ENCODE peak calls at places on chromosome 17, in four cellular contexts. L, M, Y and P are unnamed samples.

GRCh38 chr17:63626551-63627228 is 4.5 kb downstream of the MAP3K3 start:
- DNase-seq in L (no peak), Y (no peak), M (peak), P (no peak)

GRCh38 chr17:56756536-56756935 is 77.2 kb downstream of the C17orf67 start:
- DNase-seq in L (no peak), Y (no peak), M (peak), P (no peak)

GRCh38 chr17:31610301-31610910 is 218.9 kb downstream of the RAB11FIP4 start:
- DNase-seq in M (no peak), L (no peak), Y (no peak), P (no peak)

GRCh38 chr17:20304961-20305360 is 162.4 kb downstream of the LGALS9B start:
- DNase-seq in L (no peak), M (no peak), Y (no peak), P (no peak)

GRCh38 chr17:36755586-36755985 is 154.2 kb downstream of the MRM1 start:
- DNase-seq in Y (no peak), L (no peak), M (no peak), P (no peak)

GRCh38 chr17:19650826-19651225 is 2.3 kb downstream of the ALDH3A2 start:
- DNase-seq in M (peak), L (no peak), Y (no peak), P (no peak)

GRCh38 chr17:40378966-40379365 is 14.4 kb upstream of the GJD3 start:
- DNase-seq in L (no peak), Y (no peak), M (no peak), P (no peak)

GRCh38 chr17:19021622-19022083 is 17.1 kb upstream of the FAM83G start:
- DNase-seq in Y (no peak), M (no peak), L (no peak), P (no peak)

GRCh38 chr17:6528557-6528956 is 27.8 kb downstream of the PITPNM3 start:
- DNase-seq in Y (no peak), L (no peak), M (no peak), P (no peak)

GRCh38 chr17:82204831-82205719 is 7.6 kb downstream of the CCDC57 start:
- DNase-seq in L (no peak), Y (no peak), M (peak), P (no peak)

GRCh38 chr17:28041844-28042656 is 427 bp upstream of the NLK start:
- DNase-seq in Y (peak), M (peak), L (no peak), P (no peak)

GRCh38 chr17:1045456-1045855 is 48.5 kb downstream of the TIMM22 start:
- DNase-seq in M (no peak), L (no peak), Y (no peak), P (no peak)

GRCh38 chr17:14745541-14745940 is 444.7 kb downstream of the HS3ST3B1 start:
- DNase-seq in Y (no peak), M (peak), L (no peak), P (no peak)

GRCh38 chr17:46977348-46977747 is 1.7 kb downstream of the RPRML start:
- DNase-seq in M (peak), Y (no peak), L (peak), P (peak)

GRCh38 chr17:71224824-71225575 is 895.8 kb upstream of the SOX9 start:
- DNase-seq in L (peak), M (no peak), Y (no peak), P (peak)

GRCh38 chr17:9802294-9802693 is 10.9 kb upstream of the DHRS7C start:
- DNase-seq in Y (no peak), L (no peak), M (no peak), P (no peak)

GRCh38 chr17:37220609-37220953 is 155.2 kb upstream of the C17orf78 start:
- DNase-seq in L (no peak), M (peak), Y (no peak), P (peak)

GRCh38 chr17:34614698-34615097 is 35.3 kb downstream of the TMEM132E start:
- DNase-seq in Y (no peak), M (no peak), L (no peak), P (no peak)

GRCh38 chr17:27951872-27952271 is 58.7 kb upstream of the LYRM9 start:
- DNase-seq in Y (no peak), M (no peak), L (no peak), P (no peak)

GRCh38 chr17:73231363-73231762 is 30.3 kb downstream of the CPSF4L start:
- DNase-seq in L (no peak), Y (no peak), M (peak), P (no peak)

GRCh38 chr17:38352245-38353083 is 820 bp downstream of the SOCS7 start:
- DNase-seq in M (no peak), L (peak), Y (no peak), P (peak)

GRCh38 chr17:63550816-63551639 is 751 bp downstream of the DCAF7 start:
- DNase-seq in L (no peak), M (peak), Y (no peak), P (no peak)

GRCh38 chr17:38533706-38534497 is 71.8 kb downstream of the SRCIN1 start:
- DNase-seq in Y (no peak), M (no peak), L (no peak), P (no peak)

GRCh38 chr17:74012465-74012864 is 191.0 kb upstream of the RPL38 start:
- DNase-seq in L (no peak), Y (no peak), M (no peak), P (no peak)

GRCh38 chr17:7833011-7833794 is 814 bp upstream of the KDM6B start:
- DNase-seq in M (no peak), Y (peak), L (no peak), P (no peak)

GRCh38 chr17:36599546-36600250 is 1.7 kb upstream of the MRM1 start:
- DNase-seq in M (no peak), L (no peak), Y (no peak), P (no peak)

GRCh38 chr17:48240122-48240521 is 132.6 kb downstream of the SNX11 start:
- DNase-seq in Y (no peak), L (no peak), M (no peak), P (no peak)

GRCh38 chr17:1058423-1059130 is 61.6 kb downstream of the TIMM22 start:
- DNase-seq in Y (no peak), M (peak), L (no peak), P (no peak)

GRCh38 chr17:6660765-6661463 is 9.4 kb downstream of the C17orf100 start:
- DNase-seq in Y (no peak), L (no peak), M (no peak), P (no peak)

GRCh38 chr17:7323731-7324437 is 5.3 kb downstream of the NEURL4 start:
- DNase-seq in L (no peak), M (peak), Y (peak), P (peak)

GRCh38 chr17:79048826-79049755 is 25.1 kb downstream of the C1QTNF1 start:
- DNase-seq in L (no peak), Y (no peak), M (no peak), P (no peak)

GRCh38 chr17:1695365-1695764 is 10.7 kb upstream of the PRPF8 start:
- DNase-seq in L (no peak), Y (no peak), M (no peak), P (no peak)

GRCh38 chr17:42325026-42325425 is 36.7 kb downstream of the STAT5A start:
- DNase-seq in M (peak), L (no peak), Y (peak), P (peak)

GRCh38 chr17:12256380-12256995 is 235.8 kb downstream of the MAP2K4 start:
- DNase-seq in M (peak), L (peak), Y (no peak), P (peak)

GRCh38 chr17:63106050-63106449 is 140.0 kb downstream of the TANC2 start:
- DNase-seq in Y (no peak), L (no peak), M (no peak), P (no peak)

GRCh38 chr17:42842286-42842685 is 2.1 kb upstream of the AOC2 start:
- DNase-seq in L (no peak), Y (no peak), M (peak), P (no peak)

GRCh38 chr17:51260960-51261958 is 913 bp downstream of the UTP18 start:
- DNase-seq in Y (peak), L (peak), M (no peak), P (peak)

GRCh38 chr17:74089869-74090464 is 113.5 kb upstream of the RPL38 start:
- DNase-seq in Y (no peak), M (no peak), L (peak), P (peak)

GRCh38 chr17:42895185-42895555 is 5.4 kb upstream of the G6PC1 start:
- DNase-seq in Y (peak), M (peak), L (peak), P (no peak)

GRCh38 chr17:80101160-80101945 is at the start of gene GAA:
- DNase-seq in Y (peak), L (peak), M (peak), P (peak)
- TF ChIP-seq POLR2A in Y (peak), L (peak), M (peak), P (peak)

GRCh38 chr17:29826045-29826692 is 103.9 kb downstream of the SSH2 start:
- DNase-seq in L (no peak), Y (no peak), M (no peak), P (no peak)

GRCh38 chr17:29828676-29829291 is 101.2 kb downstream of the SSH2 start:
- DNase-seq in M (no peak), Y (no peak), L (no peak), P (no peak)

GRCh38 chr17:29827179-29827578 is 102.8 kb downstream of the SSH2 start:
- DNase-seq in Y (no peak), L (no peak), M (no peak), P (no peak)

DNA sequence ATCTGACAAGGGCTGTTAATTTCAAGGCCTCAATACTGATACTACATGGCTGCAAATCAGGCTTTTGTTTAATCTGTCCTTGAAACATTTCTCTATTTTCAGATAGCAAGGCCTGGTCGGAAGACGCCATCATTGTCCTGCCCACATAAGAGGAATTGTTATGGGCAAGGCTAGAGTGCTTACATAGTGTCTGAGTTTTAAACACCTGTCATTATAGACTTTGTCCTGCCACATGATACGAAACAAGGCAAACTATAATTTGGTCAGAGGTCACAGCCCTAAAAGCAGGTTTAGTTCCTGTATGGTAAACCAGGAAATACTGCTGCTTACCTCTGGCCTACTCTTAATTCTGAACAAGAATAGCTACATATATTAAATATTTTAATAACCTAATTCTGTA is 104.4 kb downstream of the SSH2 start:
- DNase-seq in Y (no peak), L (peak), M (no peak), P (no peak)
- TF ChIP-seq POLR2A in Y (no peak), L (no peak), M (no peak), P (no peak)

GRCh38 chr17:78044280-78044835 is 84.2 kb downstream of the TMC6 start:
- DNase-seq in L (no peak), M (no peak), Y (no peak), P (no peak)
- TF ChIP-seq POLR2A in L (no peak), M (no peak), Y (no peak), P (no peak)

GRCh38 chr17:44221072-44221861 is 1.8 kb upstream of the UBTF start:
- DNase-seq in Y (peak), M (peak), L (peak), P (peak)

GRCh38 chr17:44220211-44221071 is 966 bp upstream of the UBTF start:
- DNase-seq in M (peak), L (peak), Y (no peak), P (peak)

GRCh38 chr17:44223574-44224046 is 4.1 kb upstream of the UBTF start:
- DNase-seq in L (peak), M (peak), Y (no peak), P (peak)

GRCh38 chr17:44221862-44222111 is 2.3 kb upstream of the UBTF start:
- DNase-seq in Y (no peak), L (no peak), M (no peak), P (no peak)

GRCh38 chr17:44222112-44222869 is 2.8 kb upstream of the UBTF start:
- DNase-seq in Y (peak), M (peak), L (peak), P (peak)
- TF ChIP-seq POLR2A in Y (peak), M (peak), L (peak), P (peak)

DNA sequence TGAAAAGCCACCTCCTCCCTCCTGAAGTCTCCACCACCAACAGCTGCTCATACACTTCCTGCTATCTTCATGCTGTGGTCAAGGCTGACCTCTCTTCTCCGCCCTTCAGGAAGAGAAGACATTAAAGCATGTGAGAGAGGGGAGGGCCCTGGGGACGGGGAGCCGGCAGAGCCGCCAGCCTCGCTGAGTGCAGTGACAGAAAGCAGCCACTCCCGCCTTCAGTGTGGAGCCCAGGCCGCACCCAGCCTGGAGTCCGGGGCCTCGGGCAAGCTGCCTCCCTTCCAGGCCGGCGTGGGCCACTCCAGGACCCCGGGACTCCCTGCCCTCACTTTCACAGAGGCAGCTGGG is 94.7 kb upstream of the TNRC6C start:
- DNase-seq in L (no peak), Y (no peak), M (no peak), P (no peak)
- TF ChIP-seq POLR2A in L (no peak), Y (no peak), M (no peak), P (no peak)

GRCh38 chr17:29181226-29181625 is 1.0 kb upstream of the MYO18A start:
- DNase-seq in Y (no peak), L (no peak), M (no peak), P (no peak)
- TF ChIP-seq POLR2A in Y (no peak), L (no peak), M (no peak), P (no peak)

GRCh38 chr17:17577373-17577772 is 14.1 kb downstream of the PEMT start:
- DNase-seq in M (no peak), Y (no peak), L (no peak), P (no peak)

GRCh38 chr17:17579691-17580090 is 11.8 kb downstream of the PEMT start:
- DNase-seq in M (no peak), L (no peak), Y (no peak), P (no peak)

GRCh38 chr17:17580662-17581470 is 10.6 kb downstream of the PEMT start:
- DNase-seq in L (no peak), M (peak), Y (no peak), P (no peak)

GRCh38 chr17:17582372-17582771 is 9.1 kb downstream of the PEMT start:
- DNase-seq in M (no peak), Y (no peak), L (no peak), P (no peak)

DNA sequence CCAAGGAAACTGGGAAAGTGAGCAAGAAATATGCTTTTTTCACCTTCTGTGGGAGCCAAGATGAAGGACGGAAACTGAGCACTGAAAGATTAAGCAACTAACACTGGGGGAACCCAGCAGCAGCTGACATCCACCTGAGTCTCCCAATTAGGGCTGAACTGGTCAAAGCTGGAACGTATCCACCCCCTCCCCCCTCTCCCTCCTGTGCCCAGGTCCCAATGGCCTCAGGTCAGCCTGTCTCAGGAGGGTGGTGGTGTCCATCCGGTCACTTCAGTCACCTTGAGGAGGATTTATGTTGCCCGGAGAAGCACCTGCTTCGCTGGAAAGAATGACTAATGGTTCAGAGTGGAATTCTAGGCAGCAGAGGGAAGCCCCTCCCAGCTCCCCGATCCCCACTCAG is 10.0 kb downstream of the PEMT start:
- DNase-seq in M (no peak), L (no peak), Y (no peak), P (no peak)
- TF ChIP-seq POLR2A in M (no peak), L (no peak), Y (no peak), P (no peak)

GRCh38 chr17:53141280-53141679 is 681.4 kb upstream of the KIF2B start:
- DNase-seq in M (no peak), L (no peak), Y (no peak), P (no peak)
- TF ChIP-seq POLR2A in M (no peak), L (no peak), Y (no peak), P (no peak)